ENCODE peak calls at places on chromosomes 7 and 10, in five cellular contexts. One of them, this sample, is unnamed.

GRCh38 chr10:49408437-49409306 is 12.8 kb upstream of the DRGX start:
- DNase-seq in OCI-LY7: peak; percentile 71
- DNase-seq in hepatocyte: no peak
- DNase-seq in astrocyte of the cerebellum: no peak
- DNase-seq in kidney: no peak
- DNase-seq in this sample: no peak

GRCh38 chr10:106661767-106662140 is 502.8 kb downstream of the SORCS1 start:
- DNase-seq in kidney: no peak
- DNase-seq in astrocyte of the cerebellum: no peak
- DNase-seq in OCI-LY7: no peak
- DNase-seq in hepatocyte: no peak
- DNase-seq in this sample: no peak

GRCh38 chr10:124544711-124545110 is 83.1 kb downstream of the LHPP start:
- DNase-seq in hepatocyte: no peak
- DNase-seq in astrocyte of the cerebellum: no peak
- DNase-seq in kidney: no peak
- DNase-seq in OCI-LY7: peak; percentile 52
- DNase-seq in this sample: no peak

GRCh38 chr7:17307558-17307957 is 9.1 kb downstream of the AHR start:
- DNase-seq in kidney: no peak
- DNase-seq in OCI-LY7: no peak
- DNase-seq in astrocyte of the cerebellum: no peak
- DNase-seq in hepatocyte: no peak
- DNase-seq in this sample: no peak

GRCh38 chr10:34666008-34666700 is 148.9 kb downstream of the PARD3 start:
- DNase-seq in hepatocyte: peak; percentile 85
- DNase-seq in kidney: no peak
- DNase-seq in OCI-LY7: peak; percentile 27
- DNase-seq in astrocyte of the cerebellum: peak; percentile 92
- DNase-seq in this sample: peak; percentile 79

GRCh38 chr10:8060704-8061121 is 6.2 kb downstream of the GATA3 start:
- DNase-seq in OCI-LY7: no peak
- DNase-seq in hepatocyte: no peak
- DNase-seq in kidney: no peak
- DNase-seq in astrocyte of the cerebellum: no peak
- DNase-seq in this sample: no peak

GRCh38 chr7:106767498-106768323 is 97.4 kb upstream of the PIK3CG start:
- DNase-seq in astrocyte of the cerebellum: no peak
- DNase-seq in kidney: no peak
- DNase-seq in OCI-LY7: peak; percentile 58
- DNase-seq in hepatocyte: no peak
- DNase-seq in this sample: no peak

GRCh38 chr10:11563936-11564335 is 47.5 kb downstream of the USP6NL start:
- DNase-seq in astrocyte of the cerebellum: no peak
- DNase-seq in kidney: no peak
- DNase-seq in hepatocyte: no peak
- DNase-seq in OCI-LY7: no peak
- DNase-seq in this sample: no peak

GRCh38 chr7:21550821-21551531 is 8.1 kb downstream of the DNAH11 start:
- DNase-seq in OCI-LY7: no peak
- DNase-seq in astrocyte of the cerebellum: no peak
- DNase-seq in kidney: no peak
- DNase-seq in hepatocyte: peak; percentile 13
- DNase-seq in this sample: no peak

GRCh38 chr7:101885597-101885955 is 68.2 kb downstream of the CUX1 start:
- DNase-seq in hepatocyte: no peak
- DNase-seq in OCI-LY7: no peak
- DNase-seq in astrocyte of the cerebellum: no peak
- DNase-seq in kidney: no peak
- DNase-seq in this sample: no peak

GRCh38 chr10:2978111-2978510 is 89.2 kb upstream of the PFKP start:
- DNase-seq in OCI-LY7: peak; percentile 43
- DNase-seq in kidney: no peak
- DNase-seq in hepatocyte: peak; percentile 67
- DNase-seq in astrocyte of the cerebellum: peak; percentile 55
- DNase-seq in this sample: no peak

GRCh38 chr10:10794776-10795175 is 222.9 kb upstream of the CELF2 start:
- DNase-seq in astrocyte of the cerebellum: peak; percentile 94
- DNase-seq in hepatocyte: no peak
- DNase-seq in kidney: no peak
- DNase-seq in OCI-LY7: no peak
- DNase-seq in this sample: no peak

GRCh38 chr10:76547352-76547972 is 1090.1 kb downstream of the KCNMA1 start:
- DNase-seq in OCI-LY7: peak; percentile 72
- DNase-seq in hepatocyte: peak; percentile 92
- DNase-seq in kidney: no peak
- DNase-seq in astrocyte of the cerebellum: peak; percentile 80
- DNase-seq in this sample: peak; percentile 20

GRCh38 chr7:98418636-98419315 is 17.9 kb upstream of the BAIAP2L1 start:
- DNase-seq in hepatocyte: peak; percentile 95
- DNase-seq in astrocyte of the cerebellum: peak; percentile 71
- DNase-seq in kidney: no peak
- DNase-seq in OCI-LY7: no peak
- DNase-seq in this sample: peak; percentile 66

GRCh38 chr10:4385491-4385890 is 440.5 kb upstream of the AKR1E2 start:
- DNase-seq in OCI-LY7: no peak
- DNase-seq in kidney: no peak
- DNase-seq in astrocyte of the cerebellum: no peak
- DNase-seq in hepatocyte: no peak
- DNase-seq in this sample: no peak

GRCh38 chr7:11212080-11212711 is 238.5 kb downstream of the PHF14 start:
- DNase-seq in OCI-LY7: peak; percentile 69
- DNase-seq in astrocyte of the cerebellum: peak; percentile 63
- DNase-seq in hepatocyte: peak; percentile 86
- DNase-seq in kidney: no peak
- DNase-seq in this sample: peak; percentile 19

GRCh38 chr7:97116308-97116707 is 1.2 kb upstream of the SDHAF3 start:
- DNase-seq in kidney: no peak
- DNase-seq in OCI-LY7: peak; percentile 81
- DNase-seq in hepatocyte: peak; percentile 29
- DNase-seq in astrocyte of the cerebellum: no peak
- DNase-seq in this sample: no peak

GRCh38 chr7:97118306-97118917 is 914 bp downstream of the SDHAF3 start:
- DNase-seq in OCI-LY7: peak; percentile 32
- DNase-seq in kidney: no peak
- DNase-seq in astrocyte of the cerebellum: no peak
- DNase-seq in hepatocyte: no peak
- DNase-seq in this sample: peak; percentile 2

GRCh38 chr7:97119747-97120146 is 2.2 kb downstream of the SDHAF3 start:
- DNase-seq in OCI-LY7: no peak
- DNase-seq in kidney: no peak
- DNase-seq in hepatocyte: no peak
- DNase-seq in astrocyte of the cerebellum: no peak
- DNase-seq in this sample: no peak

GRCh38 chr7:97117035-97117371 is 495 bp upstream of the SDHAF3 start:
- DNase-seq in hepatocyte: no peak
- DNase-seq in OCI-LY7: no peak
- DNase-seq in astrocyte of the cerebellum: no peak
- DNase-seq in kidney: no peak
- DNase-seq in this sample: peak; percentile 1

DNA sequence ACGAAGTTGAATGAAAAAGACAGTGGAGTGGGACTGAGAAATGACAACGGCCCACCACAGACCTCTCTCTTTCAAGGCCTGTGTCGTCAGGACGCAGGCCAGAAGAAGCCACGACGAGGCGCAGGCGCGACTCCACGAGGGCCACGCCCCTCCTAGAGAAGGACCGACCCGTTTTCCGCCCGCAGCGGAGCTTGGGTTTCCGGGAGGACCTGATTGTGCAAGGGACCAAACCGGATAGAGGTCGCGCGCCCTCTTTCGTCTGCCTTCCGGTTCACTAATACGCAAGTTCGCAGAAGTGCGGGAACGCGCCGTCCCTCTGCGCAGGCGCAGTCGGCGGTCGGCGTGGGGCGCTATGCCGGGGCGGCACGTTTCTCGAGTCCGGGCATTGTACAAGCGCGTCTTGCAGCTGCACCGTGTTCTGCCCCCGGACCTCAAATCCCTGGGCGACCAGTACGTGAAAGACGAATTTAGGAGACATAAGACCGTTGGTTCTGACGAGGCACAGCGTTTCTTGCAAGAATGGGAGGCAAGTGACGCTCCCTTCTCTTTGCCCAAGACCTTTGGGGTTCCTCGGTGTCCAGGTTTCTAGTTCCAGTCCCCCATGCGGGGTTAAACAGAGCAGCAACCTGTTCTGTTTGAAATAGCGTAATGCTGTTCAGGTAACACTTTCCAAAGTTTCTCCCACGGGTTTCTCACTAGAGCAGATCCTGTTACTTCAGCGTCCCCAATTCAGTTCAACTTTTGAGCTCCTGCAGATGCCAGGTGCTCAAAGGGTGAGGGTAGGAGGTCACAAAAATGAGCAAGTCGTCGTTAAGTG is at the start of gene SDHAF3:
- DNase-seq in kidney: peak; percentile 99
- DNase-seq in OCI-LY7: peak; percentile 99
- DNase-seq in hepatocyte: peak; percentile 99
- DNase-seq in astrocyte of the cerebellum: peak; percentile 93
- DNase-seq in this sample: peak; percentile 74
- H3K4me3 ChIP-seq in kidney: peak within 1 kb of the TSS; percentile 100
- H3K4me3 ChIP-seq in OCI-LY7: peak within 1 kb of the TSS; percentile 78
- H3K4me3 ChIP-seq in hepatocyte: peak within 1 kb of the TSS; percentile 55
- H3K4me3 ChIP-seq in astrocyte of the cerebellum: peak within 1 kb of the TSS; percentile 96
- H3K4me3 ChIP-seq in this sample: peak within 1 kb of the TSS; percentile 82

GRCh38 chr10:95290801-95291633 is at the start of gene PDLIM1:
- DNase-seq in hepatocyte: peak; percentile 93
- DNase-seq in OCI-LY7: peak; percentile 71
- DNase-seq in astrocyte of the cerebellum: no peak
- DNase-seq in kidney: peak; percentile 94
- DNase-seq in this sample: no peak

GRCh38 chr10:95297402-95297801 is 6.6 kb upstream of the PDLIM1 start:
- DNase-seq in kidney: no peak
- DNase-seq in hepatocyte: no peak
- DNase-seq in astrocyte of the cerebellum: no peak
- DNase-seq in OCI-LY7: peak; percentile 26
- DNase-seq in this sample: no peak

GRCh38 chr10:95296764-95297163 is 6.0 kb upstream of the PDLIM1 start:
- DNase-seq in kidney: no peak
- DNase-seq in OCI-LY7: no peak
- DNase-seq in hepatocyte: no peak
- DNase-seq in astrocyte of the cerebellum: no peak
- DNase-seq in this sample: no peak

GRCh38 chr10:95291634-95292039 is 834 bp upstream of the PDLIM1 start:
- DNase-seq in astrocyte of the cerebellum: no peak
- DNase-seq in OCI-LY7: no peak
- DNase-seq in kidney: no peak
- DNase-seq in hepatocyte: no peak
- DNase-seq in this sample: no peak

GRCh38 chr10:95295031-95295755 is 4.4 kb upstream of the PDLIM1 start:
- DNase-seq in hepatocyte: peak; percentile 64
- DNase-seq in kidney: peak; percentile 89
- DNase-seq in OCI-LY7: peak; percentile 98
- DNase-seq in astrocyte of the cerebellum: no peak
- DNase-seq in this sample: no peak
- H3K4me3 ChIP-seq in hepatocyte: no peak overlapping the region
- H3K4me3 ChIP-seq in kidney: peak overlapping the region; percentile 63
- H3K4me3 ChIP-seq in OCI-LY7: peak overlapping the region; percentile 60
- H3K4me3 ChIP-seq in astrocyte of the cerebellum: peak overlapping the region; percentile 23
- H3K4me3 ChIP-seq in this sample: peak overlapping the region; percentile 53

GRCh38 chr10:94358480-94358879 is 4.3 kb downstream of the NOC3L start:
- DNase-seq in OCI-LY7: no peak
- DNase-seq in hepatocyte: no peak
- DNase-seq in kidney: no peak
- DNase-seq in astrocyte of the cerebellum: peak; percentile 94
- DNase-seq in this sample: peak; percentile 82
- H3K4me3 ChIP-seq in OCI-LY7: no peak overlapping the region
- H3K4me3 ChIP-seq in hepatocyte: no peak overlapping the region
- H3K4me3 ChIP-seq in kidney: no peak overlapping the region
- H3K4me3 ChIP-seq in astrocyte of the cerebellum: peak overlapping the region; percentile 24
- H3K4me3 ChIP-seq in this sample: peak overlapping the region; percentile 38

GRCh38 chr10:80407836-80408197 is 534 bp upstream of the PRXL2A start:
- DNase-seq in OCI-LY7: no peak
- DNase-seq in astrocyte of the cerebellum: no peak
- DNase-seq in kidney: no peak
- DNase-seq in hepatocyte: peak; percentile 68
- DNase-seq in this sample: no peak

GRCh38 chr10:80410122-80410521 is 1.8 kb downstream of the PRXL2A start:
- DNase-seq in hepatocyte: no peak
- DNase-seq in OCI-LY7: no peak
- DNase-seq in astrocyte of the cerebellum: no peak
- DNase-seq in kidney: no peak
- DNase-seq in this sample: no peak

GRCh38 chr10:80410578-80411145 is 2.3 kb downstream of the PRXL2A start:
- DNase-seq in kidney: no peak
- DNase-seq in astrocyte of the cerebellum: no peak
- DNase-seq in hepatocyte: peak; percentile 4
- DNase-seq in OCI-LY7: no peak
- DNase-seq in this sample: no peak

GRCh38 chr10:80408198-80409085 is at the start of gene PRXL2A:
- DNase-seq in hepatocyte: peak; percentile 94
- DNase-seq in kidney: peak; percentile 94
- DNase-seq in astrocyte of the cerebellum: no peak
- DNase-seq in OCI-LY7: no peak
- DNase-seq in this sample: no peak

GRCh38 chr10:80409121-80409520 is 770 bp downstream of the PRXL2A start:
- DNase-seq in kidney: no peak
- DNase-seq in OCI-LY7: no peak
- DNase-seq in astrocyte of the cerebellum: no peak
- DNase-seq in hepatocyte: peak; percentile 21
- DNase-seq in this sample: no peak
- H3K4me3 ChIP-seq in kidney: peak overlapping the region; percentile 59
- H3K4me3 ChIP-seq in OCI-LY7: no peak overlapping the region
- H3K4me3 ChIP-seq in astrocyte of the cerebellum: peak overlapping the region; percentile 63
- H3K4me3 ChIP-seq in hepatocyte: peak overlapping the region; percentile 95
- H3K4me3 ChIP-seq in this sample: peak overlapping the region; percentile 90